ENCODE peak calls at places on chromosome 16, in five cellular contexts. Q is breast epithelium, I is tibial artery, T is foreskin fibroblast, D is AG04449. C is an unnamed sample.

GRCh38 chr16:30567991-30568638 is 3.4 kb downstream of the ZNF688 start:
- DNase-seq in Q (no peak), I (no peak), T (peak; percentile 80), D (peak; percentile 19), C (no peak)

GRCh38 chr16:79537584-79537983 is 63.0 kb downstream of the MAF start:
- DNase-seq in Q (no peak), I (no peak), T (no peak), D (no peak), C (no peak)

GRCh38 chr16:80285089-80285488 is 255.7 kb upstream of the DYNLRB2 start:
- DNase-seq in Q (no peak), I (no peak), T (peak; percentile 85), D (peak; percentile 67), C (no peak)

GRCh38 chr16:2033057-2033911 is 6.6 kb downstream of the NHERF2 start:
- DNase-seq in Q (peak; percentile 76), I (peak; percentile 91), T (peak; percentile 58), D (no peak), C (no peak)

GRCh38 chr16:22291860-22292692 is 5.1 kb upstream of the POLR3E start:
- DNase-seq in Q (no peak), I (no peak), T (no peak), D (no peak), C (no peak)

GRCh38 chr16:81945665-81946064 is 65.6 kb downstream of the SDR42E1 start:
- DNase-seq in Q (no peak), I (peak; percentile 9), T (no peak), D (peak; percentile 21), C (no peak)

GRCh38 chr16:89565506-89566372 is 5.3 kb downstream of the RPL13 start:
- DNase-seq in Q (peak; percentile 65), I (no peak), T (peak; percentile 60), D (no peak), C (peak; percentile 56)

GRCh38 chr16:56505174-56505573 is 14.7 kb downstream of the BBS2 start:
- DNase-seq in Q (no peak), I (no peak), T (no peak), D (no peak), C (no peak)

GRCh38 chr16:79564594-79565210 is 35.8 kb downstream of the MAF start:
- DNase-seq in Q (no peak), I (no peak), T (no peak), D (no peak), C (no peak)

GRCh38 chr16:76959166-76959565 is 231.8 kb upstream of the MON1B start:
- DNase-seq in Q (no peak), I (no peak), T (no peak), D (no peak), C (no peak)

GRCh38 chr16:27378871-27379580 is 22.9 kb upstream of the IL21R start:
- DNase-seq in Q (no peak), I (peak; percentile 34), T (no peak), D (no peak), C (no peak)

GRCh38 chr16:30065943-30066881 is 652 bp downstream of the ALDOA start:
- DNase-seq in Q (no peak), I (no peak), T (peak; percentile 62), D (no peak), C (no peak)

GRCh38 chr16:7369181-7369580 is 36.5 kb downstream of the RBFOX1 start:
- DNase-seq in Q (no peak), I (no peak), T (no peak), D (no peak), C (no peak)

GRCh38 chr16:23709536-23709935 is 3.5 kb downstream of the ERN2 start:
- DNase-seq in Q (no peak), I (no peak), T (no peak), D (no peak), C (no peak)

GRCh38 chr16:75789237-75789636 is 62.9 kb upstream of the CPHXL start:
- DNase-seq in Q (no peak), I (no peak), T (peak; percentile 6), D (peak; percentile 2), C (no peak)

GRCh38 chr16:69561901-69562300 is 3.9 kb upstream of the NFAT5 start:
- DNase-seq in Q (no peak), I (no peak), T (no peak), D (no peak), C (no peak)

GRCh38 chr16:81650982-81651562 is 128.0 kb upstream of the PLCG2 start:
- DNase-seq in Q (no peak), I (no peak), T (no peak), D (no peak), C (no peak)

GRCh38 chr16:65740716-65741115 is 618.9 kb upstream of the CDH11 start:
- DNase-seq in Q (no peak), I (no peak), T (no peak), D (no peak), C (no peak)

GRCh38 chr16:69100046-69100765 is 5.2 kb upstream of the HAS3 start:
- DNase-seq in Q (no peak), I (no peak), T (no peak), D (no peak), C (no peak)

GRCh38 chr16:65534121-65534528 is 412.3 kb upstream of the CDH11 start:
- DNase-seq in Q (no peak), I (no peak), T (peak; percentile 29), D (no peak), C (no peak)

GRCh38 chr16:11340710-11341109 is 4.5 kb upstream of the RMI2 start:
- DNase-seq in Q (no peak), I (no peak), T (no peak), D (no peak), C (no peak)

GRCh38 chr16:54654429-54654828 is 276.2 kb upstream of the IRX5 start:
- DNase-seq in Q (no peak), I (no peak), T (no peak), D (no peak), C (no peak)

GRCh38 chr16:57498031-57498430 is 11.7 kb upstream of the DOK4 start:
- DNase-seq in Q (no peak), I (no peak), T (no peak), D (no peak), C (no peak)

DNA sequence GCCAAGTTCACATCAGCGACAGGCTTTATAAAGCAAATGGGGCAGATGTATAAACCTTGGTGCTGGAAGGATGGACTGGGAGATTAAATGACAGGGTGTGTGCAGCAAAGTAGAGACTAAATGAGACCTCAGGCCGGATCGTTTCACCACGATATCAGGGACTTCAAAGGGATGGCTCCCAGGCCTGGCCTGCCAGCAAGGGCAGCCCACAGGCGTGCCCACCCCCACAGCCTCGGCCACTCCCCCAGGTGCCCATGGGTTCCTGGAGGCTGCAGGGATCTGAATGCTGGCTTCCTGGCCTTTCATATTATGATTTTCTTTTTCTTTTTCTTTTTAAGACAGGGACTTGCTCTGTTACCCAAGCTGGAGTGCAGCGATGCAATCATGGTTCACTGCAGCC is 174.5 kb downstream of the ZNF423 start:
- DNase-seq in Q (no peak), I (no peak), T (no peak), D (no peak), C (no peak)
- H3K4me3 ChIP-seq in Q (no peak overlapping the region), I (no peak overlapping the region), T (no peak overlapping the region), D (no peak overlapping the region), C (no peak overlapping the region)

GRCh38 chr16:67919618-67920210 is 11.9 kb downstream of the CTRL start:
- DNase-seq in Q (no peak), I (no peak), T (no peak), D (no peak), C (no peak)
- TF ChIP-seq CTCF in Q (no peak), I (no peak), T (no peak), D (no peak), C (no peak)

DNA sequence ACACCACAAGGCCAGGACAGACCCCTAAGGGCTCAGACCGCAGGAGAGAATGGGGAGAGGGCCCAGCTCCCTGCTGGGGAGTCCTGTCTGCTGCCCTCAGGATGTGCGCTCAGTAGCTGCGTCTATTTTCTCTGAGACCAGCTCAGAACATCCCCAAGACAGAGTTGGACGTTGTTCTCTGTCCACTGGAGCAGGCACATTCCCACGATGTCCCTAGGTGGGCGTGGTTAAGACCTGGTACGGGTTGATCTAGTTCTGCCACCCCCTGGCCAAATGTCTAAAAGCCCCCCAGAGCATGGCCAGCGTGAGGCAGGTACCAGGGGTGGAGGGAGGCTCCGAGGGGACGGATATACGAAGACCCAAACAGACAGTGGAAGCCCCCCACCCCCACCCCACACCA is 842 bp upstream of the CALB2 start:
- DNase-seq in Q (no peak), I (no peak), T (no peak), D (no peak), C (no peak)
- H3K4me3 ChIP-seq in Q (no peak overlapping the region), I (no peak overlapping the region), T (no peak overlapping the region), D (no peak overlapping the region), C (no peak overlapping the region)

DNA sequence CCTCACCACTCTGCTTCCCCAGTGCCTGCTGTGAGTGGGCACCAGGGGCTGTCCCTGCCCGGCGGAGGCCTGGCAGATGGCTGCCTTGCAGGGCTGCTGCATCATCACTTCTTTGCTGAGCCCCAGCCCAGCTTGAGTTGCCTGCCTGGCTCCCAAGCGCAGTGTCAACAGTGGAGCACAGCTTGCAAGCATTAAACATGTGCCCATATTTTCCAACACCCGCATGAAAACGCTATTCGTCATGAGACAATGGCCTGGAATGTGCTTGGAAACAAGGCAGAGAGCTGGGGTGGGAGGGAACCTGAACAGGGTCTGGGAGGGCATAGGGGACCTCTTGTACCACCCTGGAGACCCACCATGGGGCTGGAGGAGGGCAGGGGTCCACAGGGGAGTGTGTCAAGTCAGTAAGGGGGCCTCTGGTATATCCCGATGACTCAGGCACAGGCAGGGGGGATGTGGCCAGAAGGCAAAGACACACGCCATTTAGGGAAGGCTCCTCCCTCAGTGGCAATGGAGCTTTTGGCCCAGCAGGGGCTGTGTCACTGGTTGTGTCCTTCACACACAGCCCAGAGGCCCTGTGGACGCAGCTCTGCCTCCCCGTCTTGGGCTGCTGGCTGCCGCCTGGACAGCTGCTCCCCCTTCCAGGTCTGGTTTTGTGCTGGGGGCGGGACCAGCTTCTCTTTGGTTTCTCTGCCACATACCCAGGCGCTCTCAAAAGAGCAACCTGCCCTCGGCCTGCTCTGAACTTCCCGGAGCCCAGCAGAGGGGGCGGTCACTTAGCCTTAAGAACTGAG is 17.4 kb upstream of the MTSS2 start:
- DNase-seq in Q (no peak), I (peak; percentile 96), T (peak; percentile 95), D (peak; percentile 75), C (no peak)
- TF ChIP-seq CTCF in Q (peak; percentile 44), I (peak; percentile 60), T (peak; percentile 55), D (peak; percentile 70), C (no peak)

GRCh38 chr16:4494746-4495490 is 18.7 kb downstream of the HMOX2 start:
- DNase-seq in Q (no peak), I (no peak), T (peak; percentile 77), D (no peak), C (no peak)
- H3K4me3 ChIP-seq in Q (no peak overlapping the region), I (no peak overlapping the region), T (no peak overlapping the region), D (no peak overlapping the region), C (no peak overlapping the region)

GRCh38 chr16:85027968-85028637 is 508 bp downstream of the KIAA0513 start:
- DNase-seq in Q (no peak), I (no peak), T (no peak), D (no peak), C (no peak)
- TF ChIP-seq CTCF in Q (no peak), I (no peak), T (no peak), D (peak; percentile 38), C (peak; percentile 14)

GRCh38 chr16:84438971-84439696 is 65.3 kb downstream of the MEAK7 start:
- DNase-seq in Q (no peak), I (no peak), T (no peak), D (no peak), C (peak; percentile 92)
- H3K4me3 ChIP-seq in Q (no peak overlapping the region), I (no peak overlapping the region), T (no peak overlapping the region), D (no peak overlapping the region), C (no peak overlapping the region)

C was measured in LNCaP clone FGC.